ENCODE peak calls at places on chromosomes 11 and 22, in four cellular contexts. One of them, this sample, is unnamed.

GRCh38 chr11:8631395-8632110 is 37.5 kb upstream of the STK33 start:
- DNase-seq in WERI-Rb-1: no peak
- DNase-seq in fibroblast of the aortic adventitia: peak; percentile 69
- DNase-seq in cardiac fibroblast: peak; percentile 73
- DNase-seq in this sample: peak; percentile 82

GRCh38 chr11:87255589-87255988 is 217.9 kb downstream of the TMEM135 start:
- DNase-seq in WERI-Rb-1: no peak
- DNase-seq in fibroblast of the aortic adventitia: no peak
- DNase-seq in cardiac fibroblast: no peak
- DNase-seq in this sample: no peak

GRCh38 chr11:1866776-1867175 is 13.9 kb downstream of the LSP1 start:
- DNase-seq in WERI-Rb-1: no peak
- DNase-seq in fibroblast of the aortic adventitia: no peak
- DNase-seq in cardiac fibroblast: no peak
- DNase-seq in this sample: no peak

GRCh38 chr22:42697542-42698013 is 23.1 kb downstream of the A4GALT start:
- DNase-seq in WERI-Rb-1: no peak
- DNase-seq in fibroblast of the aortic adventitia: peak; percentile 82
- DNase-seq in cardiac fibroblast: peak; percentile 96
- DNase-seq in this sample: peak; percentile 81

GRCh38 chr11:119368121-119369034 is 13.1 kb downstream of the USP2 start:
- DNase-seq in WERI-Rb-1: peak; percentile 83
- DNase-seq in fibroblast of the aortic adventitia: peak; percentile 71
- DNase-seq in cardiac fibroblast: peak; percentile 39
- DNase-seq in this sample: peak; percentile 59

GRCh38 chr11:104451193-104451592 is 287.2 kb upstream of the PDGFD start:
- DNase-seq in WERI-Rb-1: no peak
- DNase-seq in fibroblast of the aortic adventitia: no peak
- DNase-seq in cardiac fibroblast: peak; percentile 30
- DNase-seq in this sample: no peak

GRCh38 chr11:119641991-119642745 is 86.8 kb downstream of the NECTIN1 start:
- DNase-seq in WERI-Rb-1: no peak
- DNase-seq in fibroblast of the aortic adventitia: no peak
- DNase-seq in cardiac fibroblast: peak; percentile 11
- DNase-seq in this sample: peak; percentile 20

GRCh38 chr11:29019960-29020683 is 911.9 kb downstream of the METTL15 start:
- DNase-seq in WERI-Rb-1: peak; percentile 26
- DNase-seq in fibroblast of the aortic adventitia: peak; percentile 58
- DNase-seq in cardiac fibroblast: peak; percentile 61
- DNase-seq in this sample: peak; percentile 57

GRCh38 chr11:8621147-8621546 is 27.1 kb upstream of the STK33 start:
- DNase-seq in WERI-Rb-1: no peak
- DNase-seq in fibroblast of the aortic adventitia: no peak
- DNase-seq in cardiac fibroblast: no peak
- DNase-seq in this sample: no peak

GRCh38 chr11:116112031-116112935 is 608.1 kb upstream of the CADM1 start:
- DNase-seq in WERI-Rb-1: no peak
- DNase-seq in fibroblast of the aortic adventitia: no peak
- DNase-seq in cardiac fibroblast: no peak
- DNase-seq in this sample: no peak

GRCh38 chr22:33569547-33569946 is 350.7 kb downstream of the LARGE1 start:
- DNase-seq in WERI-Rb-1: peak; percentile 73
- DNase-seq in fibroblast of the aortic adventitia: no peak
- DNase-seq in cardiac fibroblast: no peak
- DNase-seq in this sample: no peak

GRCh38 chr11:47973173-47973572 is 7.2 kb upstream of the PTPRJ start:
- DNase-seq in WERI-Rb-1: no peak
- DNase-seq in fibroblast of the aortic adventitia: no peak
- DNase-seq in cardiac fibroblast: no peak
- DNase-seq in this sample: no peak

GRCh38 chr11:67504950-67505561 is at the start of gene PITPNM1:
- DNase-seq in WERI-Rb-1: peak; percentile 75
- DNase-seq in fibroblast of the aortic adventitia: peak; percentile 25
- DNase-seq in cardiac fibroblast: peak; percentile 70
- DNase-seq in this sample: peak; percentile 43

GRCh38 chr11:8034604-8035224 is 46.3 kb upstream of the TUB start:
- DNase-seq in WERI-Rb-1: no peak
- DNase-seq in fibroblast of the aortic adventitia: no peak
- DNase-seq in cardiac fibroblast: no peak
- DNase-seq in this sample: no peak

GRCh38 chr22:33221566-33221965 is 163.4 kb upstream of the SYN3 start:
- DNase-seq in WERI-Rb-1: no peak
- DNase-seq in fibroblast of the aortic adventitia: peak; percentile 15
- DNase-seq in cardiac fibroblast: no peak
- DNase-seq in this sample: no peak

GRCh38 chr22:28171135-28171534 is 252.1 kb upstream of the PITPNB start:
- DNase-seq in WERI-Rb-1: no peak
- DNase-seq in fibroblast of the aortic adventitia: peak; percentile 82
- DNase-seq in cardiac fibroblast: peak; percentile 61
- DNase-seq in this sample: peak; percentile 51

GRCh38 chr11:134423106-134423505 is 11.1 kb upstream of the B3GAT1 start:
- DNase-seq in WERI-Rb-1: no peak
- DNase-seq in fibroblast of the aortic adventitia: no peak
- DNase-seq in cardiac fibroblast: no peak
- DNase-seq in this sample: no peak

DNA sequence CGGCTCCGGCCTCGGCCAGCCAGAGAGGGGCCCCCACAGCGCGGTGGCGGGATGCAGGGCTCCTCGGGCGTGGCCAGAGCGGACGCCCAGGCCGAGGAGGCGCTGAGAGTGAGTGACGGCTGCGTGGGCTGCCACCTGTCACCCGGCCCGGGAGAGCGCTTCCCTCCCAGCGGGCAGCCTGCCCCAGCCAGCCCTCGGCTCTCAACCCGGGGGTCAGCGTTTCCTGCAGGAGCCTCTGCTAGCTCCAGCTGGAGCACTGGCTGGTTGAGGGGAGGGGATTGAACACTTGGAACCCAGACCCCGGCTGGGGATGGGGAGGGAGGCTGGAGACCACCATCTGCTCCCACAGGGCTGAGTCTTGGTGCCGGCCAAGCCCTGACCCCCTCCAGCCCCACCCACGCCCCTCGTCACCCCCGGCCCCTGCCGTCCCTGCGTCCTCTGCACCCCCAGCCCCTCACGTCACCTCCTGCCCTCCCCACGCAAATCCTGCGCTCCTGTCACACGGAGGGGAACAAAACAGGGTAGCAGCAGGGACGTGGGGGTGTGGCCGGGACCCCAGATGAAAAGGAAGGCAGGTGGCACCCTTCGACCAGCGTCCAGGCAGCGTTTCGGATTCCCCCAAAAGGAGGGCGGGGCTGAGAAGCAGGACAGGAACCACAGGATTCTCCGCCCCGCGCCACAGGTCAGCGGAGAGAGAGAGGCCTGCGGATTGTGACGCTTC is 156.9 kb downstream of the BRD1 start:
- DNase-seq in WERI-Rb-1: peak; percentile 68
- DNase-seq in fibroblast of the aortic adventitia: no peak
- DNase-seq in cardiac fibroblast: no peak
- DNase-seq in this sample: no peak
- H3K4me3 ChIP-seq in WERI-Rb-1: peak overlapping the region; percentile 39
- H3K4me3 ChIP-seq in fibroblast of the aortic adventitia: no peak overlapping the region
- H3K4me3 ChIP-seq in cardiac fibroblast: no peak overlapping the region
- H3K4me3 ChIP-seq in this sample: no peak overlapping the region

GRCh38 chr22:46430961-46431838 is 95.7 kb downstream of the TRMU start:
- DNase-seq in WERI-Rb-1: peak; percentile 70
- DNase-seq in fibroblast of the aortic adventitia: no peak
- DNase-seq in cardiac fibroblast: no peak
- DNase-seq in this sample: no peak

GRCh38 chr22:46428602-46429326 is 93.2 kb downstream of the TRMU start:
- DNase-seq in WERI-Rb-1: no peak
- DNase-seq in fibroblast of the aortic adventitia: no peak
- DNase-seq in cardiac fibroblast: no peak
- DNase-seq in this sample: no peak

GRCh38 chr22:46429327-46429853 is 93.9 kb downstream of the TRMU start:
- DNase-seq in WERI-Rb-1: no peak
- DNase-seq in fibroblast of the aortic adventitia: no peak
- DNase-seq in cardiac fibroblast: no peak
- DNase-seq in this sample: no peak

GRCh38 chr22:46433318-46433717 is 97.8 kb downstream of the TRMU start:
- DNase-seq in WERI-Rb-1: no peak
- DNase-seq in fibroblast of the aortic adventitia: no peak
- DNase-seq in cardiac fibroblast: no peak
- DNase-seq in this sample: no peak

DNA sequence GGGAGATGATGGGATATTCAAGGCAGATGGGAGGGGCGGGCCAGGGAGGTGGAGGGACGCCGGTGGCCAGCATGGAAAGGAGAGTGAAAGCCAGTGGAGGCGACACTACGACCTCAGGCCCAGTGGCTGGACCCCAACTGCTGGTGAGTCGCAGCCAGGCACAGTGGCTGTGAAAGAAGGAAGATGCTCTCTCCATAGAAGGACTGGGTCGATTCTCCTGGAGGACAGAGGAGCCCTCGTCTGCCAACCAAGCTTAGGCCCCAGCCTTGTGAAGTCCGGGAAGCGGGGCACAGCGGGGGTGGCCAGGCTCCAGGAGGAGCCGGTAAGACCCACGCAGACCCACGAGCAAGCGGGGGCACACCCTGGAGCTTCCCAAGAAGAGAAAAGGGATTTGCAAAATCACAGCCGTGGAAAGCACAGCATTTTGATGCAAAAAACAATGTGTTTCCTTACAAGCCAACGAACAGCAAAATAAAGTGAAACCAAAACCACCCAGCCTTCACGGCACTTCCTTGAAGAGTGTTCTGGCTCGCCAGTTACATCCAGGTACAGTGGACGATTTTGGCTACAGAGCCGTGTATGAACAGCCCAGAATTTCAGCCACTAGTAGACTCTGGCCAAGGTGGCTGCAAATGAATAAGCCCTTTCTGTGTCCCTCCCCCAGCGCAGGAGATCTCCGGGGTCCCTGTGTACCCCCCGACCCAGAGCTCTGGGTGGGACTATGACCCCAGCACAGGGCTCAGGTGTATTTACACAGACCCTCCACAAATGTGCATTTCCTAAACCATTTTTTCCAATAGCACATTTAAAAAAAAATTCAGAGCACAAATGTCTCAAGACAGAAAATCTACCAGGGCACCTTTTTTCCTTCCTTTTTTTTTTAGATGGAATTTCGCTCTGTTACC is 96.9 kb downstream of the TRMU start:
- DNase-seq in WERI-Rb-1: no peak
- DNase-seq in fibroblast of the aortic adventitia: peak; percentile 11
- DNase-seq in cardiac fibroblast: no peak
- DNase-seq in this sample: no peak
- H3K4me3 ChIP-seq in WERI-Rb-1: no peak overlapping the region
- H3K4me3 ChIP-seq in fibroblast of the aortic adventitia: no peak overlapping the region
- H3K4me3 ChIP-seq in cardiac fibroblast: no peak overlapping the region
- H3K4me3 ChIP-seq in this sample: no peak overlapping the region

GRCh38 chr22:19329454-19329853 is 37.9 kb upstream of the CLTCL1 start:
- DNase-seq in WERI-Rb-1: no peak
- DNase-seq in fibroblast of the aortic adventitia: no peak
- DNase-seq in cardiac fibroblast: no peak
- DNase-seq in this sample: no peak

GRCh38 chr22:19331474-19331873 is 40.0 kb upstream of the CLTCL1 start:
- DNase-seq in WERI-Rb-1: no peak
- DNase-seq in fibroblast of the aortic adventitia: no peak
- DNase-seq in cardiac fibroblast: no peak
- DNase-seq in this sample: no peak

GRCh38 chr22:19330865-19331418 is 39.4 kb upstream of the CLTCL1 start:
- DNase-seq in WERI-Rb-1: no peak
- DNase-seq in fibroblast of the aortic adventitia: no peak
- DNase-seq in cardiac fibroblast: no peak
- DNase-seq in this sample: no peak

GRCh38 chr22:19336133-19337075 is 44.9 kb upstream of the CLTCL1 start:
- DNase-seq in WERI-Rb-1: no peak
- DNase-seq in fibroblast of the aortic adventitia: no peak
- DNase-seq in cardiac fibroblast: no peak
- DNase-seq in this sample: no peak

DNA sequence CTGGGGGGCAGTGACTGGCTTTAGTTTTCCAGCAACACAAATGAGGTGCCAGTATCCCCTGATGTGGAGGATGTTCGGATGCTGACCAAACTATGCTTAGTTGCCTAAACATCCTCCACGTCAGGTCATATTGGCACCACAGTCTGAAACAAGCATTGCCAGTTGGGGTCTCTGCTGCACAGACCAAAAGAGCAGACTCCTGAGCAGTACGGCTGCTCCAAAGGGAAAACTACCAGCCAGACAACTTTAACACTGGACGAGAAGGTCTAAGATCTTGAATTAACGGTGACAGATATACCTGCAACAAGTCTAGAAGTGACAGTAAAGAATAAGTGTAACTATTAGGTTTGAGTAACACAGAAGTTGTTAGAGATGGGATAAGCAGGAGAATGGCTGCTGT is 40.5 kb upstream of the CLTCL1 start:
- DNase-seq in WERI-Rb-1: no peak
- DNase-seq in fibroblast of the aortic adventitia: no peak
- DNase-seq in cardiac fibroblast: no peak
- DNase-seq in this sample: no peak
- H3K4me3 ChIP-seq in WERI-Rb-1: no peak overlapping the region
- H3K4me3 ChIP-seq in fibroblast of the aortic adventitia: no peak overlapping the region
- H3K4me3 ChIP-seq in cardiac fibroblast: no peak overlapping the region
- H3K4me3 ChIP-seq in this sample: no peak overlapping the region

DNA sequence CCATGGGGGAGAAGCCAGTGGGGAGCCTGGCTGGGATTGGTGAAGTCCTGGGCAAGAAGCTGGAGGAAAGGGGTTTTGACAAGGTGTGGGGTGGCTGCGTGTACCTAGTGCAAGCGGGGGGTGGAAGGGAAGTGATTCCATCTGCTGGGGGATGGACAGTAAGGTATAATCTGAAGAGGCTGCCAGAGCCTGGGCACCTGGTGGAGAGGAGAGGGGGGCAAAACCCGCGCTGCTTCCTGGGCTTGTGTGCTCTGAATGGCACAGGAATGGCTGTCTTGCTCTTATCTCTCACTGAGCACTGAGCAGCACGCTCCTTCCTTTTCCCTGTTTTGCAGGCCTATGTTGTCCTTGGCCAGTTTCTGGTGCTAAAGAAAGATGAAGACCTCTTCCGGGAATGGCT is 988 bp downstream of the BANF1 start:
- DNase-seq in WERI-Rb-1: no peak
- DNase-seq in fibroblast of the aortic adventitia: no peak
- DNase-seq in cardiac fibroblast: no peak
- DNase-seq in this sample: no peak
- H3K4me3 ChIP-seq in WERI-Rb-1: peak overlapping the region; percentile 87
- H3K4me3 ChIP-seq in fibroblast of the aortic adventitia: peak overlapping the region; percentile 99
- H3K4me3 ChIP-seq in cardiac fibroblast: peak overlapping the region; percentile 91
- H3K4me3 ChIP-seq in this sample: peak overlapping the region; percentile 64

DNA sequence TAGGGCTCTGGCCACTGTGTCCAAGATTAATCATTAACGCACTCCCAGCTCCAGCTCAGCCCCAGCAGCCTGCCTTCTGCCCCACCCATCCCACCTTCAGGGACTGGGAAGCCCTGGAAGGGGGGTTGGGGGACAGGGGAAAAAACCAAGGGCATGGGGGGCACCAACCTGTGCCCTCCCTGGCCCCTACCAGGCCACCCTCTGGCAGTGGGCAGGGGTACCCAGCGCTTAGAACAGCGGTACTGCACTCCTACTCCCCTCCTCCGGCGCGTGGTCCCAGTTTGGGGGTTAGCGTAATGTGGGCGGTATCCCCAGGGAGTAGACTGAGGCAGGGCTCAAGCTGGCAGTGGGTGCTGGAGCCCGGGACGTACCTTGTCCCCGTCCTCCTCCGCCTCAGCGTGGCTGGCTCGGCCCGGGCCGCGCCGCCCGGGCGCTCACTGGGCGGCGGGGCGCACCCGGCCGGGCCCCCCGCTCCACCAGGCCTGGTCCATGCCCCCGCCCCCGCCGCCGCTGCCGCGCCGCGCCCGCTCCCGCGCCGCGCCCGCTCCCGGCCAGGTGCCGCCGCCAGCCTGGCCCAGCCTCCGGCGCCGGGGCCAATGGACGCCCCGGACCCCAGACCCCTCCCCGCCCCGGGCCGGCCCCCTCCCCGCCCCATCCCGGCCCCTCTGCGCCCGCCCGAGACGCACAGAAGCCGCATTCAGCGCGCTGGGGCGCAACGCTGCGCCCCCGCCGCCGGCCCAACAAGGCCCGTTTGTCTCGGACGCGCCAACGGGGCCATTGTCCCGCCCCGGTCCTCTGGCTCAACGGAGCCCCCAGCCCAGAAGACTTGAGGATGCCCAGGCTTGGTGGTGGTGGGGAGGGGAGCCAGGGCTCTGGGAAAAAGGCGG is at the start of gene GAL3ST1:
- DNase-seq in WERI-Rb-1: peak; percentile 35
- DNase-seq in fibroblast of the aortic adventitia: no peak
- DNase-seq in cardiac fibroblast: no peak
- DNase-seq in this sample: no peak
- H3K4me3 ChIP-seq in WERI-Rb-1: peak within 1 kb of the TSS; percentile 48
- H3K4me3 ChIP-seq in fibroblast of the aortic adventitia: no peak within 1 kb of the TSS
- H3K4me3 ChIP-seq in cardiac fibroblast: no peak within 1 kb of the TSS
- H3K4me3 ChIP-seq in this sample: no peak within 1 kb of the TSS

This sample was measured in fibroblast of lung.